ENCODE peak calls at places on chromosomes 4 and X, in four cellular contexts. I is suprapubic skin, M is HFF-Myc, N is fibroblast of gingiva. W is an unnamed sample.

GRCh38 chr4:25654031-25654970 is 1.4 kb upstream of the SLC34A2 start:
- DNase-seq in I (no peak), M (no peak), N (no peak), W (no peak)

GRCh38 chr4:147976341-147976928 is 244.5 kb downstream of the ARHGAP10 start:
- DNase-seq in I (no peak), M (no peak), N (no peak), W (no peak)

GRCh38 chrX:119579414-119579813 is 5.1 kb downstream of the UBE2A start:
- DNase-seq in I (no peak), M (no peak), N (no peak), W (no peak)

GRCh38 chr4:48268956-48269860 is at the start of gene TEC:
- DNase-seq in I (peak), M (no peak), N (peak), W (no peak)

GRCh38 chr4:18689308-18689915 is 667.9 kb upstream of the LCORL start:
- DNase-seq in I (no peak), M (peak), N (peak), W (peak)

GRCh38 chrX:23908219-23909003 is 605 bp downstream of the CXorf58 start:
- DNase-seq in I (no peak), M (no peak), N (no peak), W (no peak)

GRCh38 chr4:146202665-146203064 is 11.7 kb upstream of the REELD1 start:
- DNase-seq in I (no peak), M (no peak), N (no peak), W (no peak)

GRCh38 chrX:48714573-48714972 is 18.0 kb downstream of the SUV39H1 start:
- DNase-seq in I (no peak), M (no peak), N (no peak), W (no peak)

GRCh38 chrX:129593137-129593536 is 53.1 kb downstream of the OCRL start:
- DNase-seq in I (no peak), M (no peak), N (peak), W (no peak)

GRCh38 chrX:140432328-140433025 is 72.4 kb downstream of the SOX3 start:
- DNase-seq in I (no peak), M (no peak), N (no peak), W (no peak)

GRCh38 chr4:8893227-8893623 is 21.6 kb upstream of the HMX1 start:
- DNase-seq in I (no peak), M (no peak), N (no peak), W (no peak)

W was measured in NCI-H2029 treated with DMSO at 0.1 percent for 48 hours.